ENCODE peak calls at places on chromosomes 11 and 22, in four cellular contexts. G is H1, W is K562, E is IMR-90. S is an unnamed sample.

GRCh38 chr22:19065929-19066328 is 56.3 kb downstream of the DGCR2 start:
- DNase-seq in G (no peak), W (no peak), E (no peak), S (no peak)

GRCh38 chr22:40525250-40525884 is 111.2 kb downstream of the MRTFA start:
- DNase-seq in G (no peak), W (peak), E (peak), S (no peak)

GRCh38 chr22:27237342-27237741 is 564.2 kb downstream of the MN1 start:
- DNase-seq in G (no peak), W (no peak), E (no peak), S (no peak)

GRCh38 chr11:24324211-24324610 is 172.6 kb upstream of the LUZP2 start:
- DNase-seq in G (no peak), W (no peak), E (peak), S (no peak)

GRCh38 chr11:36165638-36166389 is 123.4 kb downstream of the COMMD9 start:
- DNase-seq in G (no peak), W (no peak), E (peak), S (no peak)

GRCh38 chr22:35032571-35032970 is 33.4 kb upstream of the ISX start:
- DNase-seq in G (no peak), W (no peak), E (no peak), S (no peak)

GRCh38 chr22:43090130-43090789 is 1.1 kb upstream of the TTLL1 start:
- DNase-seq in G (no peak), W (peak), E (peak), S (peak)

GRCh38 chr11:83736689-83737088 is 450.5 kb upstream of the CCDC90B start:
- DNase-seq in G (no peak), W (no peak), E (no peak), S (no peak)

GRCh38 chr22:44127353-44127752 is 53.4 kb upstream of the PARVG start:
- DNase-seq in G (no peak), W (no peak), E (no peak), S (no peak)

GRCh38 chr11:45577755-45578154 is 87.7 kb downstream of the CHST1 start:
- DNase-seq in G (no peak), W (no peak), E (no peak), S (no peak)

GRCh38 chr11:67289651-67290479 is 762 bp downstream of the ANKRD13D start:
- DNase-seq in G (no peak), W (no peak), E (no peak), S (no peak)

GRCh38 chr11:92528051-92528450 is 303.4 kb downstream of the FAT3 start:
- DNase-seq in G (no peak), W (no peak), E (peak), S (no peak)

GRCh38 chr11:44773351-44773965 is 46.7 kb downstream of the TSPAN18 start:
- DNase-seq in G (no peak), W (no peak), E (peak), S (no peak)

GRCh38 chr11:117083011-117083940 is 15.0 kb downstream of the SIK3 start:
- DNase-seq in G (no peak), W (no peak), E (no peak), S (no peak)

GRCh38 chr11:8222820-8223512 is 40.7 kb downstream of the LMO1 start:
- DNase-seq in G (no peak), W (no peak), E (no peak), S (no peak)
- TF ChIP-seq CHD1 in G (no peak), W (no peak), E (no peak), S (no peak)

DNA sequence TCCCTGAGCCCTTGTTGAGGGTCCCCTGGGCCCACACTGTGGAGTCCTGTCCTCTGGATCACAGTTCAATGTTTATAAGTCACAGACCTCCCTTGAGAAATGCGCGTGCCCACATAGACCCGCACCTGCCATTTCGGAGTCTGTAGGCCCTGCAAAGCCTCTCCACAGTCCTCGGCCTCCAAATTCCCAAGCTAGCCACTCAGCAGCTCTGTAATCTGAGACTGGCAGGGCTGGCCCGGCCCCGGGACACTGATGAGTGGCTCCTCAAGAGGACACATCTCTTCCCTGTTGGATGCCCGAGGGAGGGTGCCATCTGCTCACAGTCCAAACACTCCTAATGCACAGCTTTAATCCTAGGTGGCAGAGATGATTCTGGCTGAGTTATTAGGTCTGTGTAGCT is 39.1 kb downstream of the B3GAT1 start:
- DNase-seq in G (no peak), W (no peak), E (no peak), S (no peak)
- TF ChIP-seq CHD1 in G (no peak), W (no peak), E (no peak), S (no peak)

GRCh38 chr11:134643519-134644042 is 231.5 kb upstream of the B3GAT1 start:
- DNase-seq in G (no peak), W (no peak), E (no peak), S (no peak)
- TF ChIP-seq CHD1 in G (no peak), W (no peak), E (no peak), S (no peak)

GRCh38 chr11:60951611-60951908 is 416 bp downstream of the SLC15A3 start:
- DNase-seq in G (no peak), W (no peak), E (no peak), S (no peak)

GRCh38 chr11:60952742-60953170 is 780 bp upstream of the SLC15A3 start:
- DNase-seq in G (no peak), W (no peak), E (no peak), S (no peak)

GRCh38 chr11:60950933-60951610 is 904 bp downstream of the SLC15A3 start:
- DNase-seq in G (no peak), W (no peak), E (no peak), S (no peak)

GRCh38 chr11:60953781-60954180 is 1.8 kb upstream of the SLC15A3 start:
- DNase-seq in G (no peak), W (no peak), E (peak), S (no peak)

GRCh38 chr11:60951909-60952741 is at the start of gene SLC15A3:
- DNase-seq in G (no peak), W (no peak), E (peak), S (peak)
- TF ChIP-seq CHD1 in G (no peak), W (no peak), E (no peak), S (peak)

DNA sequence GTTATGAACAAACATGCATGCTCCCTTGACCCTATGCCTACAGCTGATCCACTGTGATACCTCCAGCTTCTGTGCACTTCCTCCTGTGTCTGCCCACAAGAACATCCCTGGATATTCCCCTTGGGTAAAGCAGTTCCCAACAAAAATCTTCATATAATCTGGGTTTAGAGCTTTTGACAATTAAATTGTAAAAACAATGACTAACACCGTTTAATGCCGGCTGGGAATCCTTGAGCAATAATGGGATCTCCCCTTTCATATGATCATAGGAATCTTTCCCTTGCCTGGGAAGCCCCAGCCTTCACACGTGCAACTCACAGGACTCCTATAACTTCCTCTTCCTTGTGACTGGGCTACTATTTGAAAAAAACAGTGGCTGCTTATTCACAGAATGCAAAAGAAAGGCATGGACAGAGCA is 6.3 kb upstream of the ZC3H12C start:
- DNase-seq in G (no peak), W (no peak), E (peak), S (no peak)
- TF ChIP-seq CHD1 in G (no peak), W (no peak), E (no peak), S (no peak)

GRCh38 chr11:69209421-69209820 is 53.7 kb downstream of the SMIM38 start:
- DNase-seq in G (no peak), W (no peak), E (no peak), S (no peak)

GRCh38 chr11:69209936-69210659 is 54.4 kb downstream of the SMIM38 start:
- DNase-seq in G (no peak), W (peak), E (no peak), S (peak)

GRCh38 chr11:69208190-69209037 is 52.7 kb downstream of the SMIM38 start:
- DNase-seq in G (no peak), W (no peak), E (no peak), S (no peak)

GRCh38 chr11:69210660-69211035 is 54.9 kb downstream of the SMIM38 start:
- DNase-seq in G (no peak), W (no peak), E (no peak), S (no peak)

DNA sequence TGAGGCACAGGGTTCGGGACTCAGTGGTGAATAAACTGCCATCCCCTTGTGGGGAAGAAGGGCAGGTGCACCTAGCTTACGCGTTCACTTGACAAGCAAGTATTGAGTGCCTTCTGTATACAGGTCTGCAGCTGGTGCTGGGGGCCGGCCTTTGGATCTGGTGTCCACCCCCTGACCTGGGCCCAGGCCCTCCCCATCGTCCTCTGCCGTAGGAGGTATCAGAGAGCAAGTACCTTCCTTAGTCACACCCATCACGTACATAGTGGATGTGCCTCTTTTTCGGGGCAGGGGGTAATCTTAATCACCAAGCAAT is 53.3 kb downstream of the SMIM38 start:
- DNase-seq in G (no peak), W (no peak), E (no peak), S (no peak)
- TF ChIP-seq CHD1 in G (no peak), W (no peak), E (no peak), S (no peak)